ENCODE peak calls at places on chromosomes 3 and 15, in five cellular contexts. O is mammary epithelial cell, H is fibroblast of lung, G is PC-3, I is neural progenitor cell. D is an unnamed sample.
A peak's percentile ranks its signal among the peaks of the same experiment; 100 is the strongest.

GRCh38 chr3:59920801-59921200 is 871.0 kb upstream of the CFAP20DC start:
- DNase-seq in O (no peak), H (no peak), I (no peak), G (no peak), D (no peak)

GRCh38 chr15:41561777-41562145 is 2.7 kb downstream of the TYRO3 start:
- DNase-seq in H (peak; percentile 75), O (no peak), I (peak; percentile 90), G (no peak), D (no peak)

GRCh38 chr3:188796122-188796631 is 375.6 kb upstream of the TPRG1 start:
- DNase-seq in G (peak; percentile 44), O (peak; percentile 80), I (no peak), H (peak; percentile 90), D (no peak)

GRCh38 chr3:63037116-63037515 is 161.9 kb upstream of the CADPS start:
- DNase-seq in H (no peak), G (no peak), I (no peak), O (no peak), D (no peak)

GRCh38 chr3:132912416-132912753 is 125.8 kb upstream of the TMEM108 start:
- DNase-seq in H (no peak), I (no peak), O (no peak), G (no peak), D (no peak)

GRCh38 chr3:3799173-3800075 is at the start of gene LRRN1:
- DNase-seq in G (no peak), O (peak; percentile 9), I (peak; percentile 98), H (no peak), D (no peak)

GRCh38 chr3:160676547-160677303 is at the start of gene ARL14:
- DNase-seq in O (peak; percentile 95), H (peak; percentile 14), I (no peak), G (peak; percentile 98), D (no peak)

GRCh38 chr3:116141724-116142123 is 303.6 kb downstream of the LSAMP start:
- DNase-seq in I (no peak), O (no peak), G (peak; percentile 9), H (peak; percentile 32), D (no peak)

GRCh38 chr3:195385526-195385925 is 57.3 kb downstream of the ACAP2 start:
- DNase-seq in G (peak; percentile 56), H (no peak), O (peak; percentile 3), I (peak; percentile 54), D (no peak)

GRCh38 chr3:111069974-111070751 is 1.5 kb upstream of the NECTIN3 start:
- DNase-seq in I (peak; percentile 32), O (no peak), H (peak; percentile 31), G (no peak), D (no peak)

GRCh38 chr3:14256561-14257342 is 78.1 kb downstream of the LSM3 start:
- DNase-seq in O (peak; percentile 60), G (no peak), H (no peak), I (peak; percentile 58), D (no peak)

GRCh38 chr3:186609247-186609868 is 3.5 kb upstream of the AHSG start:
- DNase-seq in I (no peak), H (no peak), O (peak; percentile 72), G (peak; percentile 61), D (no peak)

GRCh38 chr15:31396881-31397560 is 70.4 kb downstream of the KLF13 start:
- DNase-seq in I (peak; percentile 92), O (peak; percentile 89), H (peak; percentile 89), G (peak; percentile 70), D (no peak)

GRCh38 chr3:167350245-167350862 is 29.7 kb downstream of the ZBBX start:
- DNase-seq in I (peak; percentile 16), H (peak; percentile 15), O (peak; percentile 3), G (peak; percentile 59), D (peak; percentile 78)

GRCh38 chr3:102024270-102024904 is 175.1 kb downstream of the NFKBIZ start:
- DNase-seq in O (peak; percentile 34), H (no peak), I (no peak), G (no peak), D (no peak)

GRCh38 chr3:17841190-17841828 is 98.9 kb upstream of the TBC1D5 start:
- DNase-seq in G (peak; percentile 83), I (peak; percentile 88), O (peak; percentile 23), H (peak; percentile 52), D (no peak)

GRCh38 chr3:17707813-17708543 is 34.5 kb downstream of the TBC1D5 start:
- DNase-seq in O (no peak), H (peak; percentile 77), I (no peak), G (no peak), D (no peak)

GRCh38 chr15:98799461-98799971 is 151.2 kb downstream of the IGF1R start:
- DNase-seq in O (peak; percentile 22), G (no peak), H (no peak), I (peak; percentile 65), D (peak; percentile 87)

GRCh38 chr15:88391700-88392099 is 75.5 kb downstream of the MRPL46 start:
- DNase-seq in O (peak; percentile 54), H (no peak), I (no peak), G (no peak), D (no peak)

GRCh38 chr3:24185738-24186384 is 240.8 kb downstream of the NR1D2 start:
- DNase-seq in O (peak; percentile 58), G (peak; percentile 81), I (peak; percentile 75), H (peak; percentile 77), D (no peak)

GRCh38 chr3:5314897-5315296 is 127.4 kb downstream of the EDEM1 start:
- DNase-seq in O (peak; percentile 44), G (peak; percentile 38), I (no peak), H (no peak), D (no peak)

GRCh38 chr15:61256231-61256630 is 27.1 kb upstream of the RORA start:
- DNase-seq in H (peak; percentile 19), I (no peak), O (no peak), G (no peak), D (no peak)

GRCh38 chr3:126433496-126434263 is 39.0 kb downstream of the CFAP100 start:
- DNase-seq in O (no peak), G (no peak), I (no peak), H (no peak), D (no peak)

DNA sequence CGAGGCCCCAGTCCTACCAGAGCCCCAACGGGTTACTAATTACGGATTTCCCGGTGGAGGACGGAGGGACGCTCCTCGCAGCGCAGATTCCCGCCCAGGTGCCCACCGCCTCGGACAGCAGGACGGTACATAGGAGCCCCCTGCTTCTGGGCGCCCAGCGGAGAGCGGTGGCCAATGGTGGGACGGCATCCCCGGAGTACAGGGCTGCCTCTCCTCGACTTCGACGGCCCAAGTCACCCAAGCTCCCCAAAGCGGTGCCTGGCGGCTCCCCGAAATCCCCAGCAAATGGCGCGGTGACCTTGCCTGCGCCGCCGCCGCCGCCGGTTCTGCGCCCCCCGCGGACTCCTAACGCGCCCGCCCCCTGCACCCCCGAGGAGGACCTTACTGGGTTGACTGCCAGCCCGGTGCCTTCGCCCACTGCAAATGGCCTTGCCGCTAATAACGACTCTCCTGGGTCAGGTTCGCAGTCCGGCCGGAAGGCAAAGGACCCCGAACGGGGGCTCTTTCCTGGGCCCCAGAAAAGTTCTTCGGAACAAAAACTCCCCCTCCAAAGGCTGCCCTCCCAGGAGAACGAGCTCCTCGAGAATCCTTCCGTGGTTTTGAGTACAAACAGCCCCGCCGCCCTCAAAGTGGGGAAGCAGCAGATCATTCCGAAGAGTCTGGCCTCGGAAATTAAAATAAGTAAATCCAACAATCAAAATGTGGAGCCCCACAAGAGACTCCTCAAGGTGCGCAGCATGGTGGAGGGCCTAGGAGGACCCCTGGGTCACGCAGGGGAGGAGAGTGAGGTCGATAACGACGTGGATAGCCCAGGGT is 1.1 kb downstream of the ARHGEF26 start:
- DNase-seq in O (no peak), H (no peak), I (peak; percentile 56), G (no peak), D (no peak)
- TF ChIP-seq EZH2 in O (no peak), H (no peak), I (peak; percentile 74), G (no peak), D (no peak)

DNA sequence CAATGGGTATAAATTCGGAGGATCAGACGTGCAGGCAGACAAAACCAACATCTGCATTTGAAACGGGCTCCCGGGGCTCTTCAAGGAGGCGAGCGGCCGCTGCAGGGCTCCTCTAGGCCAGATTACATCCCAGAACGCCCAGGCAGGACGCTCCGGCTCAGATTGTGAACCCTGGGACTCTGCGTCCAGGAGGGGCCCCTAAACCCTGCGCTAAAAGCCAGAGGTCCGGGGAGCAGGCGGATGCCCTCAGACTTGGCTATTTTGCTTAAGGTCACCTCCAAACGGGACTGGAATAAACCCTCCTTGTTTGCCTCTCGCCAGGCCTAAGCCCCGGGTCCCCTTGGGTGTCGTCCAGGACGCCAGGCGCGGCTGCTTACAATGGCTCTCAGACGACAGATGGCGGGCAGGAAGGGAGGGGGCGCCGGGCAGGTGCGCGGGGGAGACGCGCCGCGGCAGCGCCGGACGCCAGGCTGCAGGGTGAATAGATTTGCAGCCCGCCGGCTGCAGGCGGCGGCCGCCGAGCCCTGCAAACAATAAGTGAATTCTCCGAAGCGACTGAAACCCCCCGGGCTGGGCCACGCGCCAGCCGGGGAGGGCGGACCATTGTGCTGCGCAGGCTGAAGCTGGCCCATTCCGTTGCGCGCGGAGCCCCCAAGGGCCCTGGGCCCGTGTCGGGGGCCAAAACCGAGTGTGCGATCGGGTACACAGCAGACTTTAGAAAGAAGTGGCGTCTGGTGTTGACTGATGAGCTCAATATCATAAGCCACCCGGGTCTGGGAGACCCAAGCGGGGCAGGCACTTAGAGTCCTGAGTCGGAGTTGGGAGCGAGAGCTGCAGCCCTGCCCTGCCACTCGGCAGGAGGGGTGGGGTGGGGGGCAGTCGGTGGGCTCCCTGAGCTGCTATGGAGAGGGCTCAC is 32.3 kb upstream of the AMOTL2 start:
- DNase-seq in O (no peak), H (peak; percentile 2), G (no peak), I (peak; percentile 93), D (no peak)
- H3K9ac ChIP-seq in O (no peak overlapping the region), H (no peak overlapping the region), G (no peak overlapping the region), I (no peak overlapping the region), D (no peak overlapping the region)

GRCh38 chr15:81225161-81225671 is 28.5 kb downstream of the IL16 start:
- DNase-seq in I (no peak), O (no peak), G (no peak), H (no peak), D (no peak)
- H3K27ac ChIP-seq in I (no peak overlapping the region), O (no peak overlapping the region), G (no peak overlapping the region), H (no peak overlapping the region), D (no peak overlapping the region)

GRCh38 chr15:79282371-79283251 is at the start of gene ANKRD34C:
- DNase-seq in H (no peak), I (peak; percentile 59), O (no peak), G (no peak), D (no peak)

GRCh38 chr15:79283252-79284048 is 928 bp downstream of the ANKRD34C start:
- DNase-seq in G (peak; percentile 22), I (peak; percentile 92), O (peak; percentile 37), H (peak; percentile 19), D (no peak)
- TF ChIP-seq EZH2 in G (no peak), I (peak; percentile 43), O (peak; percentile 55), H (no peak), D (no peak)

DNA sequence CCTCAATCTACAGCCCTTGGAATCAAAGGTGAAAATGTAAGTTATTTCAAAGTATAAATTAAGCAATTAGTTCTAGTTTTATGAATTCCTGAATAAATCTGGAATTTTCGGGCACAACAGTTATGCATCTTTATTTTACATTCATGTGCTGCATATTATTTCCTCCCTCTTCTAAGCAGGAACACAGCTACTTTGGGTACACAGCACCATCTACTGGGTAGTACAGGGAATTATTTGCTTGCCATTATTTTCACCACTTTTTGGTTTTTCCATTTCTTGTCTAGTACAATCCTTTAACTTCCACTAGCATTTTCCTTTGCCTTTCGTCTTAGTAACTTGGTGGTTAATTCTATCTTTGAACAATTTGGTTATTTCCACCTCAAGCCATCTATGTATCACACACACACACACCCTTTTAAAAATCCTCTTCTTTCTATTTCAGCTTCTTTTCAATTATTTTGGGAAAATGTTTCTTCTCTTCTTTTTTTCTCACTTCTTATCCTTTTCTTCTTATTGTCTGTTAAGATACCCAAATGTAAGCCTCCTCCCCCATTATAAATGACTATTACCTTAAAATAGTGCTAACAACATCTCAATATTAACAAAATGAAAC is 451.0 kb downstream of the MFSD1 start:
- DNase-seq in O (peak; percentile 48), I (peak; percentile 52), H (peak; percentile 49), G (peak; percentile 79), D (peak; percentile 37)
- H3K9ac ChIP-seq in O (no peak overlapping the region), I (no peak overlapping the region), H (no peak overlapping the region), G (no peak overlapping the region), D (no peak overlapping the region)

D was measured in SK-N-MC.